ENCODE peak calls at places on chromosomes 2 and 18, in eight cellular contexts. One of them, this sample, is unnamed.

GRCh38 chr2:142980246-142981068 is 103.0 kb downstream of the KYNU start:
- DNase-seq in activated CD8-positive, alpha-beta memory T cell treated with anti-CD3 and anti-CD28 coated beads for 4 hours: no peak
- DNase-seq in RCC 7860: peak; percentile 14
- DNase-seq in H54: no peak
- DNase-seq in endodermal cell: no peak
- DNase-seq in H4: peak; percentile 60
- DNase-seq in pons: peak; percentile 34
- DNase-seq in NCI-H1417: peak; percentile 64
- DNase-seq in this sample: peak; percentile 9

GRCh38 chr2:68993660-68994059 is 19.2 kb downstream of the GKN1 start:
- DNase-seq in activated CD8-positive, alpha-beta memory T cell treated with anti-CD3 and anti-CD28 coated beads for 4 hours: no peak
- DNase-seq in RCC 7860: no peak
- DNase-seq in H54: no peak
- DNase-seq in endodermal cell: no peak
- DNase-seq in H4: no peak
- DNase-seq in pons: peak; percentile 28
- DNase-seq in NCI-H1417: peak; percentile 12
- DNase-seq in this sample: no peak

GRCh38 chr18:21265971-21266673 is 24.1 kb downstream of the GREB1L start:
- DNase-seq in activated CD8-positive, alpha-beta memory T cell treated with anti-CD3 and anti-CD28 coated beads for 4 hours: no peak
- DNase-seq in RCC 7860: no peak
- DNase-seq in H54: no peak
- DNase-seq in endodermal cell: no peak
- DNase-seq in H4: no peak
- DNase-seq in pons: no peak
- DNase-seq in NCI-H1417: peak; percentile 19
- DNase-seq in this sample: no peak

GRCh38 chr2:196251132-196251531 is 79.8 kb upstream of the STK17B start:
- DNase-seq in activated CD8-positive, alpha-beta memory T cell treated with anti-CD3 and anti-CD28 coated beads for 4 hours: no peak
- DNase-seq in RCC 7860: no peak
- DNase-seq in H54: no peak
- DNase-seq in endodermal cell: no peak
- DNase-seq in H4: no peak
- DNase-seq in pons: no peak
- DNase-seq in NCI-H1417: no peak
- DNase-seq in this sample: no peak

GRCh38 chr2:130769343-130769907 is 14.1 kb downstream of the AMER3 start:
- DNase-seq in activated CD8-positive, alpha-beta memory T cell treated with anti-CD3 and anti-CD28 coated beads for 4 hours: no peak
- DNase-seq in RCC 7860: no peak
- DNase-seq in H54: no peak
- DNase-seq in endodermal cell: no peak
- DNase-seq in H4: no peak
- DNase-seq in pons: no peak
- DNase-seq in NCI-H1417: no peak
- DNase-seq in this sample: no peak

GRCh38 chr2:130869441-130870160 is 32.9 kb downstream of the ARHGEF4 start:
- DNase-seq in activated CD8-positive, alpha-beta memory T cell treated with anti-CD3 and anti-CD28 coated beads for 4 hours: no peak
- DNase-seq in RCC 7860: no peak
- DNase-seq in H54: no peak
- DNase-seq in endodermal cell: peak; percentile 31
- DNase-seq in H4: no peak
- DNase-seq in pons: peak; percentile 94
- DNase-seq in NCI-H1417: no peak
- DNase-seq in this sample: no peak

GRCh38 chr2:209525834-209526281 is 102.0 kb downstream of the MAP2 start:
- DNase-seq in activated CD8-positive, alpha-beta memory T cell treated with anti-CD3 and anti-CD28 coated beads for 4 hours: no peak
- DNase-seq in RCC 7860: peak; percentile 62
- DNase-seq in H54: peak; percentile 9
- DNase-seq in endodermal cell: no peak
- DNase-seq in H4: peak; percentile 40
- DNase-seq in pons: peak; percentile 34
- DNase-seq in NCI-H1417: no peak
- DNase-seq in this sample: peak; percentile 54

GRCh38 chr2:241555711-241556110 is 2.8 kb upstream of the BOK start:
- DNase-seq in activated CD8-positive, alpha-beta memory T cell treated with anti-CD3 and anti-CD28 coated beads for 4 hours: no peak
- DNase-seq in RCC 7860: no peak
- DNase-seq in H54: no peak
- DNase-seq in endodermal cell: peak; percentile 58
- DNase-seq in H4: no peak
- DNase-seq in pons: no peak
- DNase-seq in NCI-H1417: no peak
- DNase-seq in this sample: no peak

GRCh38 chr18:9328776-9329175 is 5.8 kb upstream of the TWSG1 start:
- DNase-seq in activated CD8-positive, alpha-beta memory T cell treated with anti-CD3 and anti-CD28 coated beads for 4 hours: no peak
- DNase-seq in RCC 7860: no peak
- DNase-seq in H54: no peak
- DNase-seq in endodermal cell: no peak
- DNase-seq in H4: no peak
- DNase-seq in pons: no peak
- DNase-seq in NCI-H1417: no peak
- DNase-seq in this sample: no peak

GRCh38 chr2:222483513-222484039 is 59.2 kb downstream of the SGPP2 start:
- DNase-seq in activated CD8-positive, alpha-beta memory T cell treated with anti-CD3 and anti-CD28 coated beads for 4 hours: no peak
- DNase-seq in RCC 7860: no peak
- DNase-seq in H54: no peak
- DNase-seq in endodermal cell: no peak
- DNase-seq in H4: no peak
- DNase-seq in pons: no peak
- DNase-seq in NCI-H1417: peak; percentile 68
- DNase-seq in this sample: no peak

GRCh38 chr2:121663458-121663857 is 14.2 kb upstream of the CLASP1 start:
- DNase-seq in activated CD8-positive, alpha-beta memory T cell treated with anti-CD3 and anti-CD28 coated beads for 4 hours: no peak
- DNase-seq in RCC 7860: no peak
- DNase-seq in H54: no peak
- DNase-seq in endodermal cell: no peak
- DNase-seq in H4: no peak
- DNase-seq in pons: no peak
- DNase-seq in NCI-H1417: no peak
- DNase-seq in this sample: no peak

GRCh38 chr2:27083410-27084296 is 2.9 kb upstream of the KHK start:
- DNase-seq in activated CD8-positive, alpha-beta memory T cell treated with anti-CD3 and anti-CD28 coated beads for 4 hours: no peak
- DNase-seq in RCC 7860: no peak
- DNase-seq in H54: no peak
- DNase-seq in endodermal cell: no peak
- DNase-seq in H4: no peak
- DNase-seq in pons: no peak
- DNase-seq in NCI-H1417: no peak
- DNase-seq in this sample: no peak

GRCh38 chr18:68960355-68960754 is 162.5 kb downstream of the CCDC102B start:
- DNase-seq in activated CD8-positive, alpha-beta memory T cell treated with anti-CD3 and anti-CD28 coated beads for 4 hours: no peak
- DNase-seq in RCC 7860: no peak
- DNase-seq in H54: no peak
- DNase-seq in endodermal cell: no peak
- DNase-seq in H4: no peak
- DNase-seq in pons: no peak
- DNase-seq in NCI-H1417: no peak
- DNase-seq in this sample: no peak